ENCODE peak calls at places on chromosomes 12 and 14, in ten cellular contexts. B, U, G, Q, V, Y, C, L, H and F are unnamed samples. For H3K4me1, the result is how much of the 10 kb centered on the place peaks cover.

GRCh38 chr12:114409796-114410520 is 4.0 kb upstream of the TBX5 start:
- DNase-seq in B (no peak), U (no peak), G (no peak), Q (no peak), V (no peak), Y (no peak), C (peak), L (no peak), H (no peak), F (no peak)

GRCh38 chr12:10205251-10205807 is 7.3 kb upstream of the GABARAPL1 start:
- DNase-seq in B (no peak), U (no peak), G (no peak), Q (no peak), V (no peak), Y (no peak), C (peak), L (peak), H (no peak), F (no peak)

GRCh38 chr12:56521590-56522371 is at the start of gene RBMS2:
- DNase-seq in B (peak), U (peak), G (peak), Q (peak), V (peak), Y (peak), C (peak), L (peak), H (peak), F (peak)

GRCh38 chr12:41910578-41911331 is 233.9 kb downstream of the GXYLT1 start:
- DNase-seq in B (no peak), U (no peak), G (no peak), Q (no peak), V (no peak), Y (no peak), C (no peak), L (no peak), H (no peak), F (no peak)

GRCh38 chr14:27506272-27506671 is 908.4 kb upstream of the NOVA1 start:
- DNase-seq in B (no peak), U (no peak), G (no peak), Q (no peak), V (no peak), Y (no peak), C (peak), L (no peak), H (no peak), F (no peak)

GRCh38 chr12:62839869-62840268 is 95.1 kb downstream of the PPM1H start:
- DNase-seq in B (no peak), U (no peak), G (no peak), Q (no peak), V (no peak), Y (no peak), C (no peak), L (no peak), H (no peak), F (no peak)

GRCh38 chr14:74973003-74973614 is 17.7 kb upstream of the PGF start:
- DNase-seq in B (no peak), U (peak), G (peak), Q (no peak), V (peak), Y (no peak), C (peak), L (no peak), H (peak), F (no peak)

GRCh38 chr12:65649126-65649525 is 175.2 kb upstream of the HMGA2 start:
- DNase-seq in B (peak), U (peak), G (peak), Q (no peak), V (no peak), Y (no peak), C (no peak), L (peak), H (peak), F (peak)

GRCh38 chr12:49954863-49955830 is 4.6 kb downstream of the AQP2 start:
- DNase-seq in B (no peak), U (no peak), G (no peak), Q (no peak), V (no peak), Y (peak), C (peak), L (no peak), H (no peak), F (no peak)

GRCh38 chr14:53062856-53063255 is 90.3 kb downstream of the DDHD1 start:
- DNase-seq in B (no peak), U (no peak), G (no peak), Q (no peak), V (no peak), Y (no peak), C (no peak), L (no peak), H (peak), F (no peak)

GRCh38 chr12:118063567-118064391 is 2.8 kb upstream of the WSB2 start:
- DNase-seq in B (no peak), U (peak), G (no peak), Q (no peak), V (no peak), Y (no peak), C (no peak), L (no peak), H (peak), F (peak)

GRCh38 chr12:105214670-105215375 is 21.2 kb downstream of the APPL2 start:
- DNase-seq in B (no peak), U (peak), G (no peak), Q (no peak), V (no peak), Y (no peak), C (no peak), L (peak), H (peak), F (peak)

GRCh38 chr14:61076531-61076930 is 95.5 kb downstream of the SLC38A6 start:
- DNase-seq in B (no peak), U (no peak), G (no peak), Q (no peak), V (peak), Y (no peak), C (no peak), L (no peak), H (peak), F (no peak)

GRCh38 chr12:27024291-27024690 is 1.9 kb downstream of the MED21 start:
- DNase-seq in B (no peak), U (no peak), G (no peak), Q (no peak), V (no peak), Y (no peak), C (no peak), L (no peak), H (peak), F (no peak)

GRCh38 chr12:123132951-123133619 is 17.8 kb downstream of the PITPNM2 start:
- DNase-seq in B (no peak), U (no peak), G (no peak), Q (no peak), V (no peak), Y (no peak), C (no peak), L (no peak), H (no peak), F (no peak)

GRCh38 chr12:106888348-106888970 is 67.2 kb upstream of the TMEM263 start:
- DNase-seq in B (no peak), U (no peak), G (no peak), Q (no peak), V (no peak), Y (no peak), C (no peak), L (no peak), H (no peak), F (no peak)

GRCh38 chr14:104976198-104977007 is 1.8 kb downstream of the AHNAK2 start:
- DNase-seq in B (peak), U (peak), G (peak), Q (peak), V (peak), Y (peak), C (peak), L (peak), H (peak), F (peak)

GRCh38 chr14:103905861-103906456 is 22.3 kb upstream of the TDRD9 start:
- DNase-seq in B (no peak), U (peak), G (no peak), Q (no peak), V (no peak), Y (no peak), C (peak), L (no peak), H (no peak), F (no peak)

GRCh38 chr14:105937253-105938054 is 411.1 kb downstream of the TMEM121 start:
- DNase-seq in B (no peak), U (no peak), G (no peak), Q (no peak), V (no peak), Y (no peak), C (peak), L (no peak), H (no peak), F (peak)

GRCh38 chr12:77578471-77579262 is 252.0 kb upstream of the NAV3 start:
- DNase-seq in B (no peak), U (no peak), G (no peak), Q (no peak), V (no peak), Y (no peak), C (no peak), L (no peak), H (no peak), F (no peak)

GRCh38 chr12:53626702-53627169 is 554 bp upstream of the ATF7 start:
- DNase-seq in B (no peak), U (no peak), G (no peak), Q (no peak), V (no peak), Y (no peak), C (no peak), L (no peak), H (no peak), F (no peak)

GRCh38 chr12:12501121-12501520 is 61.5 kb downstream of the DUSP16 start:
- DNase-seq in B (no peak), U (no peak), G (no peak), Q (no peak), V (no peak), Y (no peak), C (no peak), L (no peak), H (no peak), F (no peak)

GRCh38 chr14:75578099-75578785 is at the start of gene FLVCR2:
- DNase-seq in B (no peak), U (peak), G (peak), Q (peak), V (no peak), Y (peak), C (peak), L (peak), H (peak), F (peak)

GRCh38 chr14:68938515-68939423 is 40.3 kb downstream of the ACTN1 start:
- DNase-seq in B (no peak), U (peak), G (no peak), Q (no peak), V (no peak), Y (no peak), C (peak), L (peak), H (peak), F (peak)

GRCh38 chr14:64823305-64823985 is 56.3 kb downstream of the SPTB start:
- DNase-seq in B (peak), U (peak), G (peak), Q (peak), V (peak), Y (peak), C (peak), L (peak), H (peak), F (peak)

GRCh38 chr14:101231828-101232227 is 328.3 kb upstream of the RTL1 start:
- DNase-seq in B (no peak), U (no peak), G (no peak), Q (no peak), V (no peak), Y (no peak), C (peak), L (no peak), H (no peak), F (no peak)

GRCh38 chr12:121712462-121713256 is at the start of gene TMEM120B:
- DNase-seq in B (no peak), U (peak), G (peak), Q (peak), V (peak), Y (peak), C (peak), L (peak), H (peak), F (peak)

GRCh38 chr12:112936927-112937326 is 1.3 kb upstream of the OAS3 start:
- DNase-seq in B (no peak), U (no peak), G (no peak), Q (no peak), V (no peak), Y (no peak), C (no peak), L (no peak), H (peak), F (no peak)

GRCh38 chr14:103030741-103031565 is 26.4 kb downstream of the CDC42BPB start:
- DNase-seq in B (no peak), U (no peak), G (no peak), Q (no peak), V (no peak), Y (no peak), C (no peak), L (no peak), H (no peak), F (no peak)

GRCh38 chr12:78928200-78929074 is 63.9 kb downstream of the SYT1 start:
- DNase-seq in B (peak), U (peak), G (no peak), Q (no peak), V (no peak), Y (no peak), C (no peak), L (peak), H (peak), F (no peak)

GRCh38 chr14:60724080-60724618 is at the start of gene SIX4:
- DNase-seq in B (peak), U (peak), G (peak), Q (peak), V (peak), Y (peak), C (peak), L (peak), H (peak), F (peak)

GRCh38 chr12:105107176-105107496 is 395 bp upstream of the WASHC4 start:
- DNase-seq in B (peak), U (no peak), G (no peak), Q (no peak), V (no peak), Y (no peak), C (no peak), L (peak), H (no peak), F (no peak)

GRCh38 chr12:52585951-52586350 is 12.3 kb upstream of the KRT74 start:
- DNase-seq in B (no peak), U (no peak), G (peak), Q (no peak), V (no peak), Y (no peak), C (no peak), L (no peak), H (no peak), F (no peak)

GRCh38 chr12:47846294-47846996 is 26.7 kb upstream of the HDAC7 start:
- DNase-seq in B (no peak), U (no peak), G (no peak), Q (no peak), V (no peak), Y (no peak), C (no peak), L (no peak), H (no peak), F (no peak)

GRCh38 chr12:75976113-75976512 is 55.5 kb downstream of the PHLDA1 start:
- DNase-seq in B (no peak), U (no peak), G (no peak), Q (no peak), V (no peak), Y (no peak), C (no peak), L (no peak), H (no peak), F (no peak)
- H3K4me1 ChIP-seq in B (half or more), U (under half), G (under half), Q (under half), V (under half), Y (under half), C (under half), L (half or more), H (under half), F (under half)

GRCh38 chr12:6118891-6119568 is 5.4 kb downstream of the VWF start:
- DNase-seq in B (no peak), U (peak), G (no peak), Q (no peak), V (no peak), Y (no peak), C (peak), L (no peak), H (no peak), F (no peak)
- H3K4me3 ChIP-seq in B (no peak), U (peak), G (no peak), Q (peak), V (no peak), Y (no peak), C (no peak), L (no peak), H (no peak), F (no peak)

DNA sequence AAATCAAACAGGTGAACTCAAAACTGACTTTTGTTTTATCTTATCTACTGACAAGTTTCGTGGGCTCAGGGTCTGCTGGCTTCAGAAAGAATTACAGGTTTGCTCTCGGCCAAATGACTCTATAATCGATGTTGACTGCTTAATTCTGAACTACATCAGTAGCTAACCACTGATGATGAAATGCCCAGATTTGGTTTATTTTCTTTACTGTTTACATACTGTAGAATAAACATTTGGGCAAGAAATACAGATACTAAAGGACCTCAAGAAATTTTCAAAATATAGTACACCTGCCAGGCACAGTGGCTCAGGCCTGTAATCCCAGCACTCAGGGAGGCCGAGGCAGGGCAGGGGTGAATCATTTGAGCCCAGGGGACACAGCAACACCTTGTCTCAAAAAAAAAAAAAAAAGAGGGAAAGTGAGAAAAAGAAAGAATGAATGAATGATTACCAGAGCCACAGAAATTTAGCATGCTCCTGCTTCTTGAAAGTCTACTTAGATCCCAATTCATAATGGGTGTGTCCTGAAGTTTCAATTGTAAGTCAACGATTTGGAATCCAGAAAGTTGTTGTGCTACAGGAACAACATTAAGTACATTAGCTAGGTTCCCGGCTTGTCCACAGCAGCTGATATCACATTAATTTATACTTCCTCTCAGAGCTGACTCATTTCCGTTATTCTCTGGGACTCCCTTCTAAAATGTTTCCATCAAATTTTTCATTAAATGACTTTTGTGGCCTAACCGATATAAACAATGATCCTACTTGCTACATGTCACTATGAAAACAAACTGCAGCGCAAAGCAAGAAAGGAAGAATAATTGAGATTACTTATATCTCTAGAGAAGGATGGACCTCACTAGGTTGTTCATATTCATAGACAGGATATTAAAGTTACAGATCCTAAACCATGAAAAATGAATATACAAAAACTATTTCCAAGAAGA is 134.3 kb downstream of the MED13L start:
- DNase-seq in B (no peak), U (peak), G (no peak), Q (no peak), V (no peak), Y (no peak), C (no peak), L (peak), H (peak), F (no peak)
- H3K27ac ChIP-seq in B (peak), U (peak), G (peak), Q (no peak), V (no peak), Y (no peak), C (no peak), L (peak), H (peak), F (no peak)

GRCh38 chr12:88562846-88563582 is 17.3 kb downstream of the KITLG start:
- DNase-seq in B (no peak), U (no peak), G (no peak), Q (no peak), V (no peak), Y (no peak), C (no peak), L (no peak), H (peak), F (no peak)
- H3K4me1 ChIP-seq in B (half or more), U (under half), G (under half), Q (under half), V (under half), Y (under half), C (under half), L (under half), H (under half), F (under half)